ENCODE peak calls at places on chromosomes 11 and 22, in seven cellular contexts. One of them, this sample, is unnamed. For H3K4me1, the result is how much of the 10 kb centered on the place peaks cover.

GRCh38 chr11:109865558-109866186 is 227.5 kb upstream of the ZC3H12C start:
- DNase-seq in right atrium auricular region: no peak
- DNase-seq in left lung: no peak
- DNase-seq in A549: peak
- DNase-seq in psoas muscle: no peak
- DNase-seq in transverse colon: no peak
- DNase-seq in H1: no peak
- DNase-seq in this sample: peak

GRCh38 chr11:132126973-132127900 is 756.8 kb downstream of the NTM start:
- DNase-seq in right atrium auricular region: peak
- DNase-seq in psoas muscle: no peak
- DNase-seq in H1: no peak
- DNase-seq in A549: no peak
- DNase-seq in left lung: no peak
- DNase-seq in transverse colon: peak
- DNase-seq in this sample: peak

GRCh38 chr22:49310354-49310753 is 517.3 kb downstream of the BRD1 start:
- DNase-seq in H1: no peak
- DNase-seq in right atrium auricular region: peak
- DNase-seq in A549: no peak
- DNase-seq in transverse colon: no peak
- DNase-seq in left lung: peak
- DNase-seq in psoas muscle: no peak
- DNase-seq in this sample: peak

GRCh38 chr11:120558754-120559431 is 47.3 kb downstream of the GRIK4 start:
- DNase-seq in left lung: no peak
- DNase-seq in right atrium auricular region: no peak
- DNase-seq in transverse colon: no peak
- DNase-seq in A549: no peak
- DNase-seq in psoas muscle: no peak
- DNase-seq in H1: no peak
- DNase-seq in this sample: no peak

GRCh38 chr11:83681045-83681781 is 395.0 kb upstream of the CCDC90B start:
- DNase-seq in transverse colon: no peak
- DNase-seq in left lung: no peak
- DNase-seq in right atrium auricular region: no peak
- DNase-seq in psoas muscle: no peak
- DNase-seq in H1: no peak
- DNase-seq in A549: no peak
- DNase-seq in this sample: no peak

GRCh38 chr11:69650081-69650831 is 9.3 kb downstream of the CCND1 start:
- DNase-seq in right atrium auricular region: no peak
- DNase-seq in transverse colon: no peak
- DNase-seq in psoas muscle: peak
- DNase-seq in H1: no peak
- DNase-seq in A549: no peak
- DNase-seq in left lung: peak
- DNase-seq in this sample: no peak

GRCh38 chr11:16081756-16082531 is 274.4 kb downstream of the SOX6 start:
- DNase-seq in psoas muscle: no peak
- DNase-seq in H1: no peak
- DNase-seq in transverse colon: no peak
- DNase-seq in right atrium auricular region: no peak
- DNase-seq in left lung: no peak
- DNase-seq in A549: no peak
- DNase-seq in this sample: no peak

GRCh38 chr11:117443269-117444186 is 115.9 kb downstream of the CEP164 start:
- DNase-seq in psoas muscle: peak
- DNase-seq in right atrium auricular region: peak
- DNase-seq in transverse colon: peak
- DNase-seq in left lung: no peak
- DNase-seq in A549: peak
- DNase-seq in H1: peak
- DNase-seq in this sample: peak

GRCh38 chr11:91081440-91082088 is 858.7 kb upstream of the CHORDC1 start:
- DNase-seq in right atrium auricular region: peak
- DNase-seq in A549: peak
- DNase-seq in left lung: no peak
- DNase-seq in H1: no peak
- DNase-seq in psoas muscle: peak
- DNase-seq in transverse colon: no peak
- DNase-seq in this sample: no peak

GRCh38 chr11:67489203-67489859 is 6.5 kb downstream of the AIP start:
- DNase-seq in psoas muscle: no peak
- DNase-seq in right atrium auricular region: no peak
- DNase-seq in transverse colon: peak
- DNase-seq in H1: no peak
- DNase-seq in left lung: peak
- DNase-seq in A549: no peak
- DNase-seq in this sample: no peak

GRCh38 chr11:64916040-64916847 is 765 bp downstream of the ATG2A start:
- DNase-seq in transverse colon: peak
- DNase-seq in A549: peak
- DNase-seq in H1: no peak
- DNase-seq in left lung: peak
- DNase-seq in psoas muscle: peak
- DNase-seq in right atrium auricular region: peak
- DNase-seq in this sample: peak

GRCh38 chr11:122727101-122727929 is 71.8 kb downstream of the UBASH3B start:
- DNase-seq in left lung: no peak
- DNase-seq in right atrium auricular region: no peak
- DNase-seq in H1: no peak
- DNase-seq in A549: no peak
- DNase-seq in psoas muscle: no peak
- DNase-seq in transverse colon: peak
- DNase-seq in this sample: no peak

GRCh38 chr11:44877908-44878459 is 72.7 kb downstream of the TP53I11 start:
- DNase-seq in left lung: no peak
- DNase-seq in H1: no peak
- DNase-seq in A549: no peak
- DNase-seq in transverse colon: no peak
- DNase-seq in right atrium auricular region: no peak
- DNase-seq in psoas muscle: no peak
- DNase-seq in this sample: no peak

GRCh38 chr11:36254739-36255138 is 34.5 kb downstream of the COMMD9 start:
- DNase-seq in A549: peak
- DNase-seq in transverse colon: no peak
- DNase-seq in H1: no peak
- DNase-seq in psoas muscle: no peak
- DNase-seq in right atrium auricular region: no peak
- DNase-seq in left lung: no peak
- DNase-seq in this sample: no peak

GRCh38 chr11:127656266-127656879 is 655.8 kb upstream of the KIRREL3 start:
- DNase-seq in right atrium auricular region: no peak
- DNase-seq in left lung: no peak
- DNase-seq in psoas muscle: no peak
- DNase-seq in A549: no peak
- DNase-seq in H1: no peak
- DNase-seq in transverse colon: no peak
- DNase-seq in this sample: no peak

GRCh38 chr11:47864910-47865309 is 16.8 kb upstream of the NUP160 start:
- DNase-seq in right atrium auricular region: no peak
- DNase-seq in psoas muscle: no peak
- DNase-seq in left lung: no peak
- DNase-seq in transverse colon: no peak
- DNase-seq in A549: no peak
- DNase-seq in H1: no peak
- DNase-seq in this sample: no peak

GRCh38 chr11:34358258-34358665 is 452 bp upstream of the ABTB2 start:
- DNase-seq in psoas muscle: no peak
- DNase-seq in transverse colon: peak
- DNase-seq in A549: peak
- DNase-seq in right atrium auricular region: peak
- DNase-seq in left lung: peak
- DNase-seq in H1: no peak
- DNase-seq in this sample: peak

GRCh38 chr22:50546326-50547230 is 879 bp downstream of the KLHDC7B start:
- DNase-seq in transverse colon: no peak
- DNase-seq in psoas muscle: peak
- DNase-seq in H1: no peak
- DNase-seq in left lung: no peak
- DNase-seq in A549: no peak
- DNase-seq in right atrium auricular region: no peak
- DNase-seq in this sample: no peak

GRCh38 chr22:50550395-50550794 is 4.7 kb downstream of the KLHDC7B start:
- DNase-seq in H1: no peak
- DNase-seq in left lung: no peak
- DNase-seq in psoas muscle: peak
- DNase-seq in right atrium auricular region: no peak
- DNase-seq in transverse colon: no peak
- DNase-seq in A549: no peak
- DNase-seq in this sample: no peak

GRCh38 chr22:50547231-50547851 is 1.6 kb downstream of the KLHDC7B start:
- DNase-seq in A549: no peak
- DNase-seq in H1: no peak
- DNase-seq in left lung: no peak
- DNase-seq in transverse colon: no peak
- DNase-seq in right atrium auricular region: no peak
- DNase-seq in psoas muscle: peak
- DNase-seq in this sample: no peak

GRCh38 chr22:50548913-50549790 is 3.5 kb downstream of the KLHDC7B start:
- DNase-seq in transverse colon: no peak
- DNase-seq in A549: no peak
- DNase-seq in H1: no peak
- DNase-seq in right atrium auricular region: no peak
- DNase-seq in psoas muscle: peak
- DNase-seq in left lung: no peak
- DNase-seq in this sample: no peak

DNA sequence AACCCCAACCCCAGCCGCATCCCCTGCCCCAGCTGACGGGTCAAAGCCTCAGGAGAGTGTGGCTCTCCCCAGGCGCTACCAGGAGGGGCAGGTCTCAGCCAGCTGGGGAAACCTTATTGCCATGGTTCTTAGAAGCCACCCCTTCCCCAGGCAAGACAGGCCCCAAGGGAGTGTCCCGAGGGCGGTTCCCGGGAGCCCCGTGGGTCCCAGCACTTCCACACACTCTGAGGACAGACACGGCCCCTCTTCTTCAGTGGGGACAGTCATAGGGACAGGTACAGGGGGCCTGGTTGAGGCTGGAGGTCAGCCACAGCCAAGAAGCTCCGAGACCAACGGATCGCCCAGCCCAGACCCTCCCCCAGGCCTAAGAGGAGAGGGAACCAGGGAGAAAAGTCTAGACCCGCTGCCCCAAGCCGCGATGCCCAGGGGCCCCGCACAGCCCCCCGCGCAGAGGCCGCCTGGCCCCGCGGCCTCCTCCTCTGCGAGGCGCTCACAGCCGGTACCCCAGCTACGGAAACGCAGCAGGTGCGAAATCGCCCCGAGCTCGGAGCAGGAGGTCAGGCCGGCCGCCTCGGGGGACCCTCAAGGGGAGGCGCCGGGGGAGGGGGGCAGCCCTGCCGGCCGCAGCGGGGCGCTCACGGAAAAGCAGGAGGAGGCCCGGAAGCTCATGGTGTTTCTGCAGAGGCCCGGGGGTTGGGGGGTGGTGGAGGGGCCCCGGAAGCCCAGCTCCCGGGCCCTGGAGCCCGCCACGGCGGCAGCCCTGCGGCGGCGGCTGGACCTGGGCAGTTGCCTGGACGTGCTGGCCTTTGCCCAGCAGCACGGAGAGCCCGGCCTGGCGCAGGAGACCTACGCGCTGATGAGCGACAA is 2.6 kb downstream of the KLHDC7B start:
- DNase-seq in H1: no peak
- DNase-seq in right atrium auricular region: no peak
- DNase-seq in psoas muscle: peak
- DNase-seq in transverse colon: peak
- DNase-seq in left lung: peak
- DNase-seq in A549: no peak
- DNase-seq in this sample: no peak
- TF ChIP-seq CTCF in H1: no peak
- TF ChIP-seq CTCF in right atrium auricular region: no peak
- TF ChIP-seq CTCF in psoas muscle: no peak
- TF ChIP-seq CTCF in transverse colon: no peak
- TF ChIP-seq CTCF in left lung: no peak
- TF ChIP-seq CTCF in A549: no peak
- TF ChIP-seq CTCF in this sample: no peak

DNA sequence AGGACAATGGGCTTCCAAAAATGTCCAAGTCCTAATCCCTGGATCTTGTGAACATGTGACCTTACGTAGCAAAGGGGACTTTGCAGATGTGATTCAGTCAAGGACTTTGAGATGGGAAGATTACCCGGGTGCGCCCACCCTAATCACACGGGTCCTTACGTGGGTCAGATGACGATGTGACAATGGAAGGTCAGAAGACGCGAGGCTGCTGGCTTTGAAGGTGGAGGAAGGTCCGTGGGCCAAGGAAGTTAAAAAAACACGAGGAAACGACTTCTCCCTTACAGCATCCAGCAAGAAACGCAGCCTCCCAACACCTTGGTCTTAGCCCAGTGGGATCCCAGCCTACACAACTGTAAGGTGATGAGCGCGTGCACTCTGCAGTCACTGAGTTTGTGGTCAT is 860.1 kb downstream of the TBC1D22A start:
- DNase-seq in left lung: no peak
- DNase-seq in right atrium auricular region: peak
- DNase-seq in psoas muscle: no peak
- DNase-seq in H1: no peak
- DNase-seq in A549: no peak
- DNase-seq in transverse colon: no peak
- DNase-seq in this sample: no peak
- H3K27ac ChIP-seq in left lung: no peak
- H3K27ac ChIP-seq in right atrium auricular region: no peak
- H3K27ac ChIP-seq in psoas muscle: no peak
- H3K27ac ChIP-seq in H1: no peak
- H3K27ac ChIP-seq in A549: no peak
- H3K27ac ChIP-seq in transverse colon: no peak
- H3K27ac ChIP-seq in this sample: no peak

DNA sequence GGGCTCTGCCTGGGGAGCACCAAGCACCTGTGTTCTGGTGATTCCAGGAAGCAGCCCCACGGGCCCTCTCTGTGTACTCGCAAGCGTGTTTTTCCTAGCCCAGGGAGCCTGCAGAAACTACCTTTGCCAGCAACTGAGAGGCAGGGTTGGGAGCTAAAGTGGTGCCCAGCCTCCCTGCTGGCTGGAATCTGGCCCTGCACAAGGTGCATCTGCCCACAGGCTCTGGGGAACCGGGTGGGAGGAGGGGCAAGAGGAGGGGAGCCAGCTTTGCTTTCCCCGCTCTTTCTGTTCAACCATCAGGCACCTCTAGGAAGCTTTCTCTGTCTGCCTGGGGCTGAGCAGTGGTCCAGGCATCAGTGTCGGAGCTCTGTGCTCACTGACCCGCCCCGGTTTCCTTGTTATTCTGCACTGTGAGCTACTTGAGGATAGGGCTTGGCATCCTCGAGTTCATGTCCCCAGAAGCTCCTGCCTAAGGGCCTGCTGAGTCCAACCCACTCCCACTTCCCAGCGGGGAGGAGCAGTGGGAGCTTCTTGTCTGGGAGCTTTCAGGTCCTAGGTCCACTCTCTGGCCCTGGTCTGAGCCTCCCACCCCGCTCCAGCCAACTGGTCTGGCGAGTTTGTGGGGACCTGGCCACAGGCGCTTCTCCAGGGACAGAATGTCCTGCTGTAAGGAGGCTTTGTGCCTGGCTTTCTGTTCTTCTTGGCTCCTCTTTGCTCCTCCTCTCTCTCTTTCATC is 14.9 kb downstream of the DAGLA start:
- DNase-seq in A549: no peak
- DNase-seq in right atrium auricular region: peak
- DNase-seq in transverse colon: peak
- DNase-seq in H1: no peak
- DNase-seq in psoas muscle: peak
- DNase-seq in left lung: peak
- DNase-seq in this sample: peak
- H3K4me1 ChIP-seq in A549: half or more
- H3K4me1 ChIP-seq in right atrium auricular region: under half
- H3K4me1 ChIP-seq in transverse colon: half or more
- H3K4me1 ChIP-seq in H1: under half
- H3K4me1 ChIP-seq in psoas muscle: half or more
- H3K4me1 ChIP-seq in left lung: half or more
- H3K4me1 ChIP-seq in this sample: half or more

GRCh38 chr11:11789735-11790369 is 51.9 kb upstream of the USP47 start:
- DNase-seq in A549: peak
- DNase-seq in psoas muscle: no peak
- DNase-seq in H1: no peak
- DNase-seq in left lung: no peak
- DNase-seq in transverse colon: no peak
- DNase-seq in right atrium auricular region: no peak
- DNase-seq in this sample: peak
- TF ChIP-seq CTCF in A549: peak
- TF ChIP-seq CTCF in psoas muscle: peak
- TF ChIP-seq CTCF in H1: peak
- TF ChIP-seq CTCF in left lung: no peak
- TF ChIP-seq CTCF in transverse colon: peak
- TF ChIP-seq CTCF in right atrium auricular region: peak
- TF ChIP-seq CTCF in this sample: peak